ENCODE peak calls at places on chromosomes 16 and 17, in six cellular contexts. D, E, Z, W, X and Q are unnamed samples.

GRCh38 chr16:48734220-48734619 is 124.2 kb upstream of the N4BP1 start:
- DNase-seq in D (no peak), E (no peak), X (no peak), W (no peak), Z (no peak), Q (no peak)

GRCh38 chr16:1645914-1646525 is 32.1 kb upstream of the JPT2 start:
- DNase-seq in E (no peak), W (no peak), D (no peak), X (no peak), Z (peak), Q (no peak)

GRCh38 chr16:2963611-2964415 is at the start of gene KREMEN2:
- DNase-seq in Z (no peak), X (no peak), D (no peak), W (no peak), E (peak), Q (no peak)

GRCh38 chr16:12095275-12096161 is 119.0 kb downstream of the SNX29 start:
- DNase-seq in X (no peak), D (no peak), E (peak), Z (peak), W (peak), Q (no peak)

GRCh38 chr16:85996843-85997242 is 97.9 kb downstream of the IRF8 start:
- DNase-seq in X (no peak), Z (no peak), D (no peak), W (no peak), E (no peak), Q (no peak)

GRCh38 chr16:73010150-73010676 is 37.7 kb downstream of the ZFHX3 start:
- DNase-seq in D (no peak), W (no peak), Z (no peak), X (no peak), E (no peak), Q (no peak)

GRCh38 chr17:40364121-40364861 is at the start of gene GJD3:
- DNase-seq in E (no peak), D (no peak), X (no peak), W (no peak), Z (no peak), Q (no peak)

GRCh38 chr17:67238976-67239375 is 6.0 kb downstream of the HELZ start:
- DNase-seq in Z (no peak), X (no peak), W (no peak), D (no peak), E (no peak), Q (no peak)

GRCh38 chr16:67801889-67802288 is 4.5 kb downstream of the RANBP10 start:
- DNase-seq in D (no peak), Z (no peak), E (peak), X (no peak), W (no peak), Q (no peak)

GRCh38 chr16:3578610-3579551 is 1.7 kb upstream of the NLRC3 start:
- DNase-seq in W (no peak), X (no peak), E (peak), D (no peak), Z (no peak), Q (no peak)

GRCh38 chr17:16937431-16937830 is 34.5 kb downstream of the TNFRSF13B start:
- DNase-seq in E (no peak), X (no peak), W (no peak), Z (no peak), D (peak), Q (no peak)

GRCh38 chr16:83995756-83996155 is 27.7 kb downstream of the NECAB2 start:
- DNase-seq in D (no peak), E (no peak), Z (no peak), W (no peak), X (no peak), Q (no peak)

GRCh38 chr16:88653606-88654362 is 2.9 kb upstream of the CYBA start:
- DNase-seq in X (no peak), W (no peak), Z (no peak), E (no peak), D (no peak), Q (no peak)

GRCh38 chr17:69269174-69269998 is 40.8 kb upstream of the ABCA10 start:
- DNase-seq in D (no peak), X (no peak), W (peak), E (no peak), Z (peak), Q (peak)

GRCh38 chr17:44219126-44219635 is 294 bp downstream of the UBTF start:
- DNase-seq in E (peak), W (peak), X (no peak), D (peak), Z (no peak), Q (no peak)

GRCh38 chr16:85313541-85314208 is 201.4 kb upstream of the CIBAR2 start:
- DNase-seq in X (no peak), E (no peak), D (no peak), W (peak), Z (peak), Q (no peak)

GRCh38 chr17:36937961-36938565 is 788 bp downstream of the LHX1 start:
- DNase-seq in E (no peak), W (peak), D (no peak), X (no peak), Z (no peak), Q (no peak)

GRCh38 chr16:21722771-21723460 is 59.1 kb downstream of the OTOA start:
- DNase-seq in W (no peak), D (no peak), Z (no peak), X (no peak), E (no peak), Q (no peak)

GRCh38 chr17:68705331-68706166 is 104.4 kb upstream of the FAM20A start:
- DNase-seq in E (no peak), W (peak), D (no peak), X (no peak), Z (peak), Q (peak)

GRCh38 chr16:73956592-73957495 is 339.8 kb upstream of the PSMD7 start:
- DNase-seq in D (no peak), Z (peak), X (no peak), W (peak), E (no peak), Q (peak)

GRCh38 chr16:70710422-70711210 is 24.8 kb upstream of the MTSS2 start:
- DNase-seq in X (no peak), W (no peak), Z (no peak), D (no peak), E (no peak), Q (no peak)

GRCh38 chr17:82923366-82924113 is 83.7 kb upstream of the ZNF750 start:
- DNase-seq in Z (no peak), D (no peak), X (no peak), W (no peak), E (no peak), Q (no peak)

GRCh38 chr16:67394271-67395104 is 1.2 kb upstream of the TPPP3 start:
- DNase-seq in W (no peak), D (no peak), X (no peak), E (no peak), Z (no peak), Q (no peak)

GRCh38 chr17:63517825-63518534 is 5.2 kb upstream of the KCNH6 start:
- DNase-seq in D (no peak), Z (no peak), E (no peak), W (no peak), X (no peak), Q (no peak)

GRCh38 chr16:30121741-30122620 is 1.0 kb downstream of the MAPK3 start:
- DNase-seq in D (no peak), W (peak), X (peak), E (no peak), Z (no peak), Q (no peak)

GRCh38 chr17:82281502-82282238 is 8.2 kb upstream of the CSNK1D start:
- DNase-seq in E (no peak), W (peak), D (no peak), X (no peak), Z (no peak), Q (no peak)

GRCh38 chr17:3935825-3936355 is 19.6 kb upstream of the P2RX1 start:
- DNase-seq in Z (peak), X (no peak), D (no peak), W (peak), E (no peak), Q (no peak)

GRCh38 chr17:65062168-65062915 is 5.8 kb upstream of the GNA13 start:
- DNase-seq in D (no peak), W (no peak), Z (no peak), E (no peak), X (no peak), Q (no peak)

GRCh38 chr16:21647562-21648164 is 4.7 kb downstream of the IGSF6 start:
- DNase-seq in X (peak), D (peak), W (no peak), Z (no peak), E (no peak), Q (no peak)

GRCh38 chr17:9324864-9325263 is 250.8 kb downstream of the STX8 start:
- DNase-seq in D (no peak), X (no peak), Z (no peak), E (no peak), W (peak), Q (no peak)

GRCh38 chr16:88377961-88378360 is 4.8 kb upstream of the ZNF469 start:
- DNase-seq in Z (no peak), W (no peak), X (no peak), D (no peak), E (no peak), Q (no peak)

GRCh38 chr16:15682105-15682570 is 32.1 kb downstream of the NDE1 start:
- DNase-seq in Z (peak), X (peak), E (no peak), D (no peak), W (peak), Q (peak)

GRCh38 chr16:88886311-88886914 is 20.0 kb upstream of the PABPN1L start:
- DNase-seq in D (no peak), E (no peak), Z (no peak), X (no peak), W (no peak), Q (no peak)

GRCh38 chr16:60203525-60204124 is 1469.5 kb upstream of the GOT2 start:
- DNase-seq in W (peak), X (no peak), Z (peak), E (no peak), D (no peak), Q (peak)
- TF ChIP-seq CTCF in W (peak), X (no peak), Z (peak), E (peak), D (peak), Q (peak)

DNA sequence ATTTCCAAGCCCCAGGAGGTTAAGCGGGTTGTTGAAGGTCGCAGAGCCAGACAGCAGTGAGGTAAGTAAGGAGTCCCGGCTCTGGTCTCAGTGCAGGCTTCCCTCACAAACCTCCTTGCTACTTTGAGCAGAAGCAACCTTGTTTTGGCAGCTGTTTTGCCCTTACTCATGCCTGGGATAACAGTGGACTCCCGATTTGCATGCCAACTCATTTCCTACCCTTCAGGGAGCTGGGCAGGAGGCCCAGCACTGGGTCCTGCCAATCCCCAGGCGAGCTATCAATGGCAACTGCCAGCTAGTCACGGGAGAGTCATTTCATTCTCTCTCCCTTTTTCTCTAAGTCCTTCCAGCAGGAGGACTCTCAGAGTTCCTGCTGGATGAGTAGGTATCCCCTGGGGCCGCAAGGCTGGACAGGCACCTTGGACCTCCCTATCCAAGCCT is 72.0 kb upstream of the KSR1 start:
- DNase-seq in Z (peak), X (no peak), W (peak), E (no peak), D (no peak), Q (peak)
- TF ChIP-seq CTCF in Z (peak), X (no peak), W (peak), E (no peak), D (no peak), Q (no peak)

DNA sequence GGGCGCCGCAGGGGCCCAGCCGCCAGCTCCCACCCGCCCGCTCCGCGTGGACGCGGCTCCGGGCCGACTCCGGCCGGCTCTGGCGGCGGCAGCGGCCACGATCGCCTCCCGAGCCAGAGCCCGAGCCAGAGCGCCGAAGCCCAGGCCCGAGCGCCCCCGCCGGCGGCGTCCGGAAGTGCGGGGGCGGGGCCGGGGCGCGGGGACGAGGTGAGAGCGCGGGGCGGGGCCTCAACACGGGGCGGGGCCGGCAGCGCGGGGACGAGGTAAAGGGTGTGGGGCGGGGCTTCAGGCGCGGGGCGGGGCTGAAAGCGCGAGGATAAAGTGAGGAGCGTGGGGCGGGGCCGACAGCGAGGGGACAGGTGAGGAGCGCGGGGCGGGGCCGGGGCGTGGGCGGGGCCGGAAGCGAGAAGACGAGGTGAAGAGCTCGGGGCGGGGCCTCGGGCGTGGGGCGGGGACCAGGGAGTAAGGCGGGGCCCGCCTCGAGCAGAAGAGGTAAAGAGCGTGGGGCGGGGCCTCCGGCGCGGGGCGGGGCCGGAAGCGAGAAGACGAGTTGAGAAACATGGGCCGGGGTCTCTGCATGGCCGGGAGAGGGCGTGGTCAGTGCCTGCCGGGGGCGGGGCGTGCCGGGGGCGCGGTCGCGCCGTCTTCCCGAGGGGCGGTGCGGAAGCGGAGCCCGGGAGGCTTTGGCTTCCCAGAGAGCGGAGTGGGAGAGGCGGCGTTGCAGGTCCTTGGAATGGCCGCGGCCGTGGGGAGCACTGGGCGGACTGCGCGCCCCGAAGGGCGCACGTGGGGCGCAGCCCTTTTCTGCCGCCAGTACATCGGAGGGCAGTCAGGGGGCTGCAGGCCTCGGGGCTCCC is at the start of gene AXIN1:
- DNase-seq in E (peak), X (peak), D (peak), W (peak), Z (peak), Q (peak)
- TF ChIP-seq CTCF in E (no peak), X (peak), D (peak), W (peak), Z (peak), Q (peak)

GRCh38 chr16:23801387-23801786 is 34.4 kb upstream of the PRKCB start:
- DNase-seq in X (peak), W (peak), Z (peak), E (peak), D (peak), Q (peak)
- TF ChIP-seq CTCF in X (peak), W (peak), Z (peak), E (peak), D (peak), Q (peak)

GRCh38 chr16:66381585-66382170 is 15.2 kb downstream of the CDH5 start:
- DNase-seq in X (no peak), D (no peak), W (no peak), E (no peak), Z (no peak), Q (no peak)

GRCh38 chr16:66382966-66383299 is 16.4 kb downstream of the CDH5 start:
- DNase-seq in D (no peak), W (peak), X (no peak), Z (peak), E (no peak), Q (no peak)

GRCh38 chr16:66383551-66383950 is 17.1 kb downstream of the CDH5 start:
- DNase-seq in D (no peak), E (no peak), W (no peak), X (no peak), Z (no peak), Q (no peak)

GRCh38 chr16:66380421-66380820 is 13.9 kb downstream of the CDH5 start:
- DNase-seq in Z (no peak), D (no peak), E (no peak), X (no peak), W (no peak), Q (no peak)

DNA sequence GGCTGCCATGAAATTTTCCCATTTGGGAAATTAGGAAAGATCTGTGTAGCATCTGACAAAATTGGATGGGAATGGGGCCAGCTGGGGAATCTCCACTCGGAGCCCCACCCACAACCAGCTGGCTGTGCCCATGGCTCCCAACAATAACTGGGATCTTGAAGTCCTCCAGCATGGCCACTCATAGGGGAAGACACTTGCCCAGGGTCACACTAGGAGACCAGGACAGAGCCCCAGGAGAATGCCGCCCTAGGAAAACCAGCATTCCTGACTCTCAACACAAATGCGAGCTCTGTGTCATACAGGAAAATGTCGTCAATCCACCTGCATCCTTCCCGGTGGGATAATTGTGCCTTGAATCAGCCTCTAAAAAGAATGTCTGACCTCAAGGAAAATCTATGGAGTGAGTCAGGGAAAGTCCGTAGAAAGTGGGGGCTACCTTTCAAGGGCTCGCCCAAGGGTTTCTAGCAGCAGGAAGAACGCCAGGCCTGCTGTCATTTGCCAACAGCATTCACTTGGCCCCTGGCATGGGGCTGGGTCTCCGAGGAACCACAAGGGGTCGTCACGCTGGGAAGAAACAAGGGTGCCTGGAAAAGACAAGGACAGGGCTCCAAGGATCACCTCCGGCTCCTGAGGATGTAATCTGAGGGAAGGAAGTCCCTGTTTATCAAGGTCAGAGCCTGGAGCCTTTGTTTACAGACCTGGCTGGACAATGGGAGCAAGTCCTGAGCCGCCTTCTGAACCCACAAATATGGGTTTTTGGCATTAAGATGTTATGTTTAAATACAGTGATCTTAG is 15.9 kb downstream of the CDH5 start:
- DNase-seq in W (peak), X (no peak), E (no peak), D (no peak), Z (peak), Q (no peak)
- TF ChIP-seq CTCF in W (no peak), X (no peak), E (no peak), D (no peak), Z (no peak), Q (no peak)